ENCODE peak calls at places on chromosomes 13 and 19, in seven cellular contexts. H is MV-4-11, G is anterior cingulate cortex, P is cardiac muscle cell, S is kidney tubule cell, T is AG09309, C is AG04449. K is an unnamed sample.

GRCh38 chr13:95624020-95624419 is 20.5 kb downstream of the DZIP1 start:
- DNase-seq in S (peak), T (no peak), G (no peak), C (no peak), P (peak), H (peak), K (no peak)

GRCh38 chr13:107554355-107554905 is 660.9 kb downstream of the LIG4 start:
- DNase-seq in P (no peak), C (no peak), T (no peak), S (no peak), G (no peak), H (no peak), K (no peak)

GRCh38 chr13:27283906-27284523 is 13.4 kb downstream of the RASL11A start:
- DNase-seq in G (no peak), C (no peak), H (peak), S (peak), P (peak), T (no peak), K (no peak)

GRCh38 chr13:109724603-109725002 is 61.8 kb downstream of the IRS2 start:
- DNase-seq in H (no peak), C (no peak), T (no peak), G (peak), S (no peak), P (no peak), K (no peak)

GRCh38 chr13:47076536-47076935 is 179.7 kb upstream of the HTR2A start:
- DNase-seq in C (peak), H (no peak), P (no peak), G (no peak), T (no peak), S (peak), K (no peak)

GRCh38 chr19:14035706-14036105 is 4.1 kb downstream of the IL27RA start:
- DNase-seq in P (no peak), T (no peak), H (no peak), S (peak), G (no peak), C (no peak), K (no peak)

GRCh38 chr19:6769006-6769637 is 1.9 kb upstream of the SH2D3A start:
- DNase-seq in H (peak), C (no peak), P (peak), G (no peak), T (no peak), S (no peak), K (no peak)

GRCh38 chr13:21069561-21070004 is 8.2 kb upstream of the LATS2 start:
- DNase-seq in H (peak), S (peak), P (peak), C (peak), T (peak), G (no peak), K (peak)

GRCh38 chr19:2578391-2578826 is 102.5 kb downstream of the GADD45B start:
- DNase-seq in S (peak), G (no peak), C (peak), P (peak), T (no peak), H (no peak), K (no peak)

GRCh38 chr19:45492627-45493470 is 4.0 kb downstream of the RTN2 start:
- DNase-seq in H (peak), T (no peak), P (peak), S (no peak), G (peak), C (no peak), K (peak)

GRCh38 chr19:15442142-15442920 is 7.4 kb downstream of the WIZ start:
- DNase-seq in H (no peak), T (no peak), C (no peak), S (no peak), G (no peak), P (no peak), K (no peak)

K was measured in BJ.